ENCODE peak calls at places on chromosomes 7 and 10, in five cellular contexts. One of them, this sample, is unnamed.

GRCh38 chr10:121910673-121911420 is 17.0 kb downstream of the ATE1 start:
- DNase-seq in brain microvascular endothelial cell: no peak
- DNase-seq in AG04449: peak; percentile 3
- DNase-seq in RWPE1: no peak
- DNase-seq in right atrium auricular region: no peak
- DNase-seq in this sample: no peak

GRCh38 chr7:5661941-5662340 is 119.5 kb downstream of the RNF216 start:
- DNase-seq in brain microvascular endothelial cell: no peak
- DNase-seq in AG04449: no peak
- DNase-seq in RWPE1: no peak
- DNase-seq in right atrium auricular region: no peak
- DNase-seq in this sample: no peak

GRCh38 chr7:157769016-157769869 is 432.4 kb downstream of the DNAJB6 start:
- DNase-seq in brain microvascular endothelial cell: no peak
- DNase-seq in AG04449: no peak
- DNase-seq in RWPE1: no peak
- DNase-seq in right atrium auricular region: no peak
- DNase-seq in this sample: no peak

GRCh38 chr10:86440874-86441838 is 74.6 kb upstream of the GRID1 start:
- DNase-seq in brain microvascular endothelial cell: peak; percentile 96
- DNase-seq in AG04449: peak; percentile 70
- DNase-seq in RWPE1: peak; percentile 48
- DNase-seq in right atrium auricular region: no peak
- DNase-seq in this sample: no peak

GRCh38 chr10:6580279-6581029 is 378 bp upstream of the PRKCQ start:
- DNase-seq in brain microvascular endothelial cell: peak; percentile 8
- DNase-seq in AG04449: no peak
- DNase-seq in RWPE1: peak; percentile 59
- DNase-seq in right atrium auricular region: no peak
- DNase-seq in this sample: no peak

GRCh38 chr7:27697861-27698430 is 35.3 kb upstream of the HIBADH start:
- DNase-seq in brain microvascular endothelial cell: no peak
- DNase-seq in AG04449: no peak
- DNase-seq in RWPE1: no peak
- DNase-seq in right atrium auricular region: no peak
- DNase-seq in this sample: no peak

GRCh38 chr10:116761883-116762282 is 19.5 kb upstream of the HSPA12A start:
- DNase-seq in brain microvascular endothelial cell: no peak
- DNase-seq in AG04449: no peak
- DNase-seq in RWPE1: no peak
- DNase-seq in right atrium auricular region: no peak
- DNase-seq in this sample: no peak

GRCh38 chr10:70135684-70136083 is 3.1 kb upstream of the AIFM2 start:
- DNase-seq in brain microvascular endothelial cell: no peak
- DNase-seq in AG04449: no peak
- DNase-seq in RWPE1: no peak
- DNase-seq in right atrium auricular region: peak; percentile 16
- DNase-seq in this sample: no peak

GRCh38 chr10:89241491-89242339 is 9.9 kb downstream of the LIPA start:
- DNase-seq in brain microvascular endothelial cell: no peak
- DNase-seq in AG04449: no peak
- DNase-seq in RWPE1: no peak
- DNase-seq in right atrium auricular region: no peak
- DNase-seq in this sample: no peak

GRCh38 chr7:19526639-19527038 is 182.2 kb downstream of the POLR1F start:
- DNase-seq in brain microvascular endothelial cell: no peak
- DNase-seq in AG04449: no peak
- DNase-seq in RWPE1: no peak
- DNase-seq in right atrium auricular region: no peak
- DNase-seq in this sample: no peak
- TF ChIP-seq CTCF in brain microvascular endothelial cell: no peak
- TF ChIP-seq CTCF in AG04449: no peak
- TF ChIP-seq CTCF in RWPE1: no peak
- TF ChIP-seq CTCF in right atrium auricular region: no peak
- TF ChIP-seq CTCF in this sample: no peak

GRCh38 chr10:124719213-124719851 is 24.8 kb downstream of the FAM53B start:
- DNase-seq in brain microvascular endothelial cell: peak; percentile 54
- DNase-seq in AG04449: no peak
- DNase-seq in RWPE1: peak; percentile 88
- DNase-seq in right atrium auricular region: no peak
- DNase-seq in this sample: no peak
- TF ChIP-seq CTCF in brain microvascular endothelial cell: peak; percentile 73
- TF ChIP-seq CTCF in AG04449: peak; percentile 24
- TF ChIP-seq CTCF in RWPE1: peak; percentile 49
- TF ChIP-seq CTCF in right atrium auricular region: peak; percentile 36
- TF ChIP-seq CTCF in this sample: peak; percentile 57

DNA sequence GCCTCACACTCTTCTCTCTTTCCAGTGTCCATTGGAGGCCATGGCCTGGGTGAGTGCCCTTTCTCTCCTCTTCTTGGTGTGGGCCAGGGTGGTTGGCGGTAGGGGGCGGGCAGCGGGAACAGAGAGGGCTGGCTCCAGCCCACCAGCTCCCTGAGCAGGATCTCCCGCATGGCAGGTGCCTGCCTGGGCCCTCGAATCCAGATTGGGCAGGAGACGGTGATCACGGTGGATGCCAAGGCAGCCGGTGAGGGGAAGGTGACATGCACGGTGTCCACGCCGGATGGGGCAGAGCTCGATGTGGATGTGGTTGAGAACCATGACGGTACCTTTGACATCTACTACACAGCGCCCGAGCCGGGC is 13.5 kb upstream of the ATP6V1F start:
- DNase-seq in brain microvascular endothelial cell: no peak
- DNase-seq in AG04449: no peak
- DNase-seq in RWPE1: no peak
- DNase-seq in right atrium auricular region: no peak
- DNase-seq in this sample: no peak
- TF ChIP-seq CTCF in brain microvascular endothelial cell: no peak
- TF ChIP-seq CTCF in AG04449: no peak
- TF ChIP-seq CTCF in RWPE1: no peak
- TF ChIP-seq CTCF in right atrium auricular region: no peak
- TF ChIP-seq CTCF in this sample: no peak

DNA sequence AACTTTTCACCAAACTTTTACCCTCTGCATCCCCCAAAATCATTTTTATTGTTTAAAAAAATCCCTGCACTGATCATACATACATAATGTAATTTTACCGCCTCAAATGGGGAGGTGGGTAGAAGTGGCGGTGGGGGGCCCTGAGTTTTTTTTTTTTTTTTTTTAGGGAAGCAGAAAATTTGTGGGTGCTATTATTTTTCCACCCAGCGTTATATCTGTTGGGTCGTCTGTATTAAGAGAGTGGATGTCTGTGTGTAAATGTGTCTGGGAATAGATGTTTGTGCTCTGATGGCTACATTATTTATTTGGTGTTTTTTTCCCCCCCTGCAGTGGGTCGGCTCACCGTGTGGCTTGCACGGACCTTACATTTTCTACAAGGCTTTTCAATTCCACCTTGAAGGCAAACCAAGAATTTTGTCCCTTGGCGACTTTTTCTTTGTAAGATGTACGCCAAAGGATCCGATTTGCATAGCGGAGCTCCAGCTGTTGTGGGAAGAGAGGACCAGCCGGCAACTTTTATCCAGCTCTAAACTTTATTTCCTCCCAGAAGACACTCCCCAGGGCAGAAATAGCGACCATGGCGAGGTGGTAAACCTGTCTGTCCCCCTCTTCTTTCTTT is 439 bp downstream of the ARID5B start:
- DNase-seq in brain microvascular endothelial cell: peak; percentile 31
- DNase-seq in AG04449: no peak
- DNase-seq in RWPE1: no peak
- DNase-seq in right atrium auricular region: no peak
- DNase-seq in this sample: no peak
- TF ChIP-seq CTCF in brain microvascular endothelial cell: no peak
- TF ChIP-seq CTCF in AG04449: no peak
- TF ChIP-seq CTCF in RWPE1: no peak
- TF ChIP-seq CTCF in right atrium auricular region: no peak
- TF ChIP-seq CTCF in this sample: no peak

DNA sequence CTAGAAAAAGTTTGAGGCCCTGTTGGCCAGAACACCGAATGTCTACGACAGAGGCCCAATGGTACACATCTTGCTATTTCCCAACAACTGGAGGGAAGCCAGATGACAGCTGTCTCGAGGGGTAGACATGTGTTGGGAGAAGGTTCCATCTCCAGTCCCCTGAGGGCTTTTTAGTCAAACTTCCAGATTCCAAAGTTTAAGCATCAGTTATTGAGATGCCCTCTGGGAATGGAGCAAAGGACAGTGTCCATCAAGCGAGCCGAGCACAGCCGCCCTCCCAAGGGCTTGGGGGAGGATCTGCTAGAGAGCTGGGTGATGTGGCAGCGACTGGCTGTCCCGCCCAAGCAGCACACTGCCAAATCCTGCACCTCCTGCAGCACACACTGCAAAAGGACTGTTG is 164.7 kb downstream of the TRIL start:
- DNase-seq in brain microvascular endothelial cell: no peak
- DNase-seq in AG04449: no peak
- DNase-seq in RWPE1: no peak
- DNase-seq in right atrium auricular region: no peak
- DNase-seq in this sample: no peak
- TF ChIP-seq CTCF in brain microvascular endothelial cell: no peak
- TF ChIP-seq CTCF in AG04449: no peak
- TF ChIP-seq CTCF in RWPE1: no peak
- TF ChIP-seq CTCF in right atrium auricular region: no peak
- TF ChIP-seq CTCF in this sample: no peak

GRCh38 chr7:128211626-128212025 is 29.5 kb upstream of the LEP start:
- DNase-seq in brain microvascular endothelial cell: no peak
- DNase-seq in AG04449: no peak
- DNase-seq in RWPE1: no peak
- DNase-seq in right atrium auricular region: no peak
- DNase-seq in this sample: no peak

GRCh38 chr7:128210590-128211570 is 30.2 kb upstream of the LEP start:
- DNase-seq in brain microvascular endothelial cell: no peak
- DNase-seq in AG04449: no peak
- DNase-seq in RWPE1: no peak
- DNase-seq in right atrium auricular region: no peak
- DNase-seq in this sample: no peak

GRCh38 chr7:128207609-128208008 is 33.5 kb upstream of the LEP start:
- DNase-seq in brain microvascular endothelial cell: no peak
- DNase-seq in AG04449: no peak
- DNase-seq in RWPE1: no peak
- DNase-seq in right atrium auricular region: no peak
- DNase-seq in this sample: no peak

GRCh38 chr7:128209229-128210035 is 31.6 kb upstream of the LEP start:
- DNase-seq in brain microvascular endothelial cell: peak; percentile 64
- DNase-seq in AG04449: no peak
- DNase-seq in RWPE1: peak; percentile 78
- DNase-seq in right atrium auricular region: peak; percentile 78
- DNase-seq in this sample: peak; percentile 49

DNA sequence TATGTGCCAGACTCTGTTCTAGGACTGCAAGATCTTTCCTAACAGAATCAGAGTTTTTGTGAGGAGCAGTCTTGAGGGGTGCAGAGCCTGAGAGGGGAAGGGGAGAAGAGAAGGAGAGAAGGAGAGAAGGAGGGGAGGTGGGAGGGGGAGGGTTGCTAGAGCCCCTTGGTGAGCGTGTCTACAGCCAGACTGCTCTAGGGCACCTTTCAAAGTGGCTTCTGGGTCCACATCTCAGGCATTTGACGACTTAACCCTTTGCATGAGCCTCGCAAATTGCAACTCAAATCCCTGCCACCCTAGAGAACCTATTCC is 31.1 kb upstream of the LEP start:
- DNase-seq in brain microvascular endothelial cell: no peak
- DNase-seq in AG04449: no peak
- DNase-seq in RWPE1: no peak
- DNase-seq in right atrium auricular region: no peak
- DNase-seq in this sample: no peak
- TF ChIP-seq CTCF in brain microvascular endothelial cell: no peak
- TF ChIP-seq CTCF in AG04449: no peak
- TF ChIP-seq CTCF in RWPE1: peak; percentile 76
- TF ChIP-seq CTCF in right atrium auricular region: no peak
- TF ChIP-seq CTCF in this sample: no peak

GRCh38 chr10:25101466-25101865 is 73.3 kb upstream of the GPR158 start:
- DNase-seq in brain microvascular endothelial cell: no peak
- DNase-seq in AG04449: no peak
- DNase-seq in RWPE1: no peak
- DNase-seq in right atrium auricular region: no peak
- DNase-seq in this sample: no peak
- TF ChIP-seq CTCF in brain microvascular endothelial cell: no peak
- TF ChIP-seq CTCF in AG04449: no peak
- TF ChIP-seq CTCF in RWPE1: no peak
- TF ChIP-seq CTCF in right atrium auricular region: no peak
- TF ChIP-seq CTCF in this sample: no peak

GRCh38 chr7:26499316-26499897 is 207.7 kb downstream of the SNX10 start:
- DNase-seq in brain microvascular endothelial cell: no peak
- DNase-seq in AG04449: no peak
- DNase-seq in RWPE1: no peak
- DNase-seq in right atrium auricular region: no peak
- DNase-seq in this sample: no peak

GRCh38 chr7:26497801-26498596 is 206.3 kb downstream of the SNX10 start:
- DNase-seq in brain microvascular endothelial cell: no peak
- DNase-seq in AG04449: no peak
- DNase-seq in RWPE1: no peak
- DNase-seq in right atrium auricular region: no peak
- DNase-seq in this sample: no peak

GRCh38 chr7:26504417-26504816 is 212.8 kb downstream of the SNX10 start:
- DNase-seq in brain microvascular endothelial cell: no peak
- DNase-seq in AG04449: no peak
- DNase-seq in RWPE1: no peak
- DNase-seq in right atrium auricular region: no peak
- DNase-seq in this sample: no peak

GRCh38 chr7:26495569-26495968 is 203.9 kb downstream of the SNX10 start:
- DNase-seq in brain microvascular endothelial cell: no peak
- DNase-seq in AG04449: no peak
- DNase-seq in RWPE1: no peak
- DNase-seq in right atrium auricular region: no peak
- DNase-seq in this sample: no peak

GRCh38 chr7:26500749-26501352 is 209.2 kb downstream of the SNX10 start:
- DNase-seq in brain microvascular endothelial cell: peak; percentile 1
- DNase-seq in AG04449: no peak
- DNase-seq in RWPE1: peak; percentile 49
- DNase-seq in right atrium auricular region: no peak
- DNase-seq in this sample: no peak
- TF ChIP-seq CTCF in brain microvascular endothelial cell: peak; percentile 57
- TF ChIP-seq CTCF in AG04449: peak; percentile 34
- TF ChIP-seq CTCF in RWPE1: peak; percentile 69
- TF ChIP-seq CTCF in right atrium auricular region: peak; percentile 12
- TF ChIP-seq CTCF in this sample: peak; percentile 41

This sample was measured in HFF-Myc.